ENCODE peak calls at places on chromosomes 7 and 10, in five cellular contexts. S is neuronal stem cell, I is mesenchymal stem cell, G is H1, F is trophoblast cell. V is an unnamed sample.

GRCh38 chr10:123326674-123327073 is 172.5 kb downstream of the BUB3 start:
- DNase-seq in S (no peak), I (no peak), G (no peak), F (no peak), V (no peak)

GRCh38 chr7:23115991-23116390 is 10.4 kb downstream of the KLHL7 start:
- DNase-seq in S (peak), I (no peak), G (no peak), F (no peak), V (peak)

GRCh38 chr10:49389331-49389920 is 6.5 kb downstream of the DRGX start:
- DNase-seq in S (no peak), I (no peak), G (no peak), F (no peak), V (no peak)

GRCh38 chr10:89648074-89648473 is 3.0 kb upstream of the PANK1 start:
- DNase-seq in S (no peak), I (no peak), G (no peak), F (no peak), V (no peak)

GRCh38 chr10:50440489-50440888 is 183.3 kb downstream of the SGMS1 start:
- DNase-seq in S (no peak), I (no peak), G (no peak), F (no peak), V (no peak)

GRCh38 chr10:21604651-21605050 is 70.6 kb downstream of the MLLT10 start:
- DNase-seq in S (no peak), I (no peak), G (no peak), F (no peak), V (no peak)

GRCh38 chr7:99990417-99990816 is 14.6 kb upstream of the AZGP1 start:
- DNase-seq in S (no peak), I (no peak), G (no peak), F (no peak), V (no peak)

GRCh38 chr7:147519062-147519461 is 1071.5 kb upstream of the C7orf33 start:
- DNase-seq in S (no peak), I (no peak), G (no peak), F (no peak), V (no peak)

GRCh38 chr7:36795451-36796021 is 71.2 kb upstream of the AOAH start:
- DNase-seq in S (no peak), I (no peak), G (no peak), F (no peak), V (no peak)

GRCh38 chr7:47757946-47758371 is 176.0 kb upstream of the TNS3 start:
- DNase-seq in S (no peak), I (peak), G (no peak), F (peak), V (no peak)

GRCh38 chr10:29687411-29688160 is 52.8 kb upstream of the SVIL start:
- DNase-seq in S (no peak), I (peak), G (no peak), F (no peak), V (no peak)

GRCh38 chr7:140623995-140624902 is 16.4 kb downstream of the DENND2A start:
- DNase-seq in S (no peak), I (peak), G (no peak), F (peak), V (peak)

GRCh38 chr7:98619450-98620321 is 2.6 kb downstream of the NPTX2 start:
- DNase-seq in S (no peak), I (no peak), G (no peak), F (no peak), V (peak)

GRCh38 chr7:129536323-129536722 is 34.0 kb downstream of the SMKR1 start:
- DNase-seq in S (no peak), I (no peak), G (no peak), F (no peak), V (no peak)

GRCh38 chr7:55517191-55517633 is 55.1 kb downstream of the VOPP1 start:
- DNase-seq in S (no peak), I (no peak), G (no peak), F (no peak), V (no peak)

GRCh38 chr7:116432517-116432916 is 67.0 kb upstream of the CAV2 start:
- DNase-seq in S (no peak), I (no peak), G (no peak), F (no peak), V (no peak)

GRCh38 chr7:70706698-70707097 is 425.2 kb upstream of the GALNT17 start:
- DNase-seq in S (no peak), I (no peak), G (no peak), F (no peak), V (no peak)

GRCh38 chr10:93074137-93074596 is 474 bp downstream of the CYP26A1 start:
- DNase-seq in S (no peak), I (no peak), G (no peak), F (no peak), V (peak)

GRCh38 chr10:78805176-78805575 is 263.6 kb upstream of the ZMIZ1 start:
- DNase-seq in S (no peak), I (peak), G (no peak), F (no peak), V (no peak)

GRCh38 chr10:1255166-1255565 is 199.0 kb downstream of the WDR37 start:
- DNase-seq in S (no peak), I (no peak), G (no peak), F (no peak), V (no peak)

GRCh38 chr10:101831169-101831811 is 12.3 kb downstream of the KCNIP2 start:
- DNase-seq in S (no peak), I (no peak), G (no peak), F (no peak), V (no peak)

GRCh38 chr7:137172105-137172590 is 171.4 kb downstream of the PTN start:
- DNase-seq in S (no peak), I (no peak), G (no peak), F (no peak), V (no peak)

GRCh38 chr7:47890606-47891005 is 57.7 kb downstream of the PKD1L1 start:
- DNase-seq in S (no peak), I (no peak), G (no peak), F (no peak), V (no peak)

GRCh38 chr10:29583674-29584073 is 51.1 kb downstream of the SVIL start:
- DNase-seq in S (no peak), I (no peak), G (no peak), F (no peak), V (no peak)

GRCh38 chr10:28668363-28669226 is 8.7 kb upstream of the BAMBI start:
- DNase-seq in S (no peak), I (peak), G (peak), F (peak), V (peak)

GRCh38 chr10:113303747-113304146 is 249.1 kb upstream of the HABP2 start:
- DNase-seq in S (no peak), I (peak), G (no peak), F (peak), V (no peak)

GRCh38 chr10:46227571-46228075 is 59.2 kb upstream of the ANTXRL start:
- DNase-seq in S (no peak), I (no peak), G (no peak), F (no peak), V (no peak)

GRCh38 chr10:124632064-124632531 is 112.1 kb downstream of the FAM53B start:
- DNase-seq in S (no peak), I (no peak), G (no peak), F (peak), V (peak)
- H3K27ac ChIP-seq in S (no peak), I (no peak), G (no peak), F (no peak), V (no peak)

DNA sequence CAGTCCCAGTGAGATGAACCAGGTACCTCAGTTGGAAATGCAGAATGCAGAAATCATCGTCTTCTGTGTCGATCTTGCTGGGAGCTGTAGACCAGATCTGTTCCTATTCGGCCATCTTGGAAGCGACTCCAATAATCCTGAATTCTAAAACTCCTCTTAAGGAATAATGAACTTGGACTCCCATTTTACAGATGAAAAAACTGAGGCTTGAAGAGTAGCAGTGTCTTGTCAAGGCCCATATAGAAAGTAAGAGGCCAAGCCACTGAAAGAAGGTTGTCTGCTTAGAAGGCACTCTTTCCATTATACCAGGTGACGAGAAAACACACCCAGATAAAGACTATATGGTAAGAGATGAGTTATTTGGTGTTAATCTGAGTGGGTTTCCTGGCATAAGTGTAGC is 148.6 kb upstream of the LAMB4 start:
- DNase-seq in S (no peak), I (no peak), G (no peak), F (no peak), V (no peak)
- H2BK12ac ChIP-seq in S (peak), I (no peak), G (no peak), F (no peak), V (no peak)

GRCh38 chr7:84039432-84039831 is 155.2 kb downstream of the SEMA3A start:
- DNase-seq in S (no peak), I (no peak), G (no peak), F (no peak), V (no peak)

GRCh38 chr7:84041649-84042048 is 152.9 kb downstream of the SEMA3A start:
- DNase-seq in S (no peak), I (no peak), G (no peak), F (no peak), V (no peak)

GRCh38 chr7:84042110-84042539 is 152.5 kb downstream of the SEMA3A start:
- DNase-seq in S (no peak), I (peak), G (no peak), F (peak), V (no peak)

GRCh38 chr7:84043661-84044191 is 150.9 kb downstream of the SEMA3A start:
- DNase-seq in S (no peak), I (no peak), G (no peak), F (no peak), V (no peak)

GRCh38 chr7:84040365-84040764 is 154.2 kb downstream of the SEMA3A start:
- DNase-seq in S (peak), I (no peak), G (no peak), F (no peak), V (no peak)
- H3K4ac ChIP-seq in S (no peak), I (peak), G (no peak), F (no peak), V (no peak)

GRCh38 chr10:43961523-43962345 is 313.1 kb upstream of the ZNF32 start:
- DNase-seq in S (no peak), I (peak), G (peak), F (no peak), V (no peak)
- H3K27ac ChIP-seq in S (no peak), I (no peak), G (no peak), F (no peak), V (no peak)

GRCh38 chr7:132551928-132552327 is 24.3 kb downstream of the PLXNA4 start:
- DNase-seq in S (no peak), I (no peak), G (no peak), F (no peak), V (no peak)
- H2BK12ac ChIP-seq in S (no peak), I (no peak), G (no peak), F (no peak), V (no peak)

GRCh38 chr10:8044908-8045727 is 9.4 kb upstream of the GATA3 start:
- DNase-seq in S (peak), I (no peak), G (peak), F (peak), V (peak)
- H3K4ac ChIP-seq in S (no peak), I (no peak), G (no peak), F (no peak), V (no peak)

GRCh38 chr10:31656820-31657470 is 271.7 kb downstream of the ARHGAP12 start:
- DNase-seq in S (no peak), I (no peak), G (no peak), F (peak), V (no peak)

GRCh38 chr10:31660301-31660700 is 268.3 kb downstream of the ARHGAP12 start:
- DNase-seq in S (no peak), I (peak), G (no peak), F (peak), V (no peak)

GRCh38 chr10:31657471-31657844 is 271.2 kb downstream of the ARHGAP12 start:
- DNase-seq in S (no peak), I (no peak), G (no peak), F (peak), V (no peak)

GRCh38 chr10:31664803-31665202 is 263.8 kb downstream of the ARHGAP12 start:
- DNase-seq in S (no peak), I (no peak), G (no peak), F (peak), V (no peak)

GRCh38 chr10:31659665-31660064 is 269.0 kb downstream of the ARHGAP12 start:
- DNase-seq in S (no peak), I (no peak), G (no peak), F (peak), V (no peak)
- H3K27ac ChIP-seq in S (no peak), I (no peak), G (no peak), F (peak), V (no peak)

GRCh38 chr7:120718361-120718760 is 139.6 kb downstream of the TSPAN12 start:
- DNase-seq in S (no peak), I (no peak), G (no peak), F (no peak), V (no peak)
- H2BK12ac ChIP-seq in S (no peak), I (no peak), G (no peak), F (no peak), V (no peak)

GRCh38 chr10:6385683-6386082 is 183.0 kb downstream of the PFKFB3 start:
- DNase-seq in S (no peak), I (peak), G (no peak), F (peak), V (no peak)
- H3K4ac ChIP-seq in S (no peak), I (no peak), G (no peak), F (no peak), V (no peak)

GRCh38 chr7:45980181-45980905 is 59.3 kb upstream of the IGFBP3 start:
- DNase-seq in S (no peak), I (peak), G (no peak), F (peak), V (no peak)
- H3K27ac ChIP-seq in S (no peak), I (no peak), G (no peak), F (peak), V (no peak)